ENCODE peak calls at places on chromosomes 11 and 22, in four cellular contexts. One of them, this sample, is unnamed.

GRCh38 chr11:109993786-109994185 is 99.4 kb upstream of the ZC3H12C start:
- DNase-seq in cardiac fibroblast: peak
- DNase-seq in mesothelial cell of epicardium: no peak
- DNase-seq in MM.1S: no peak
- DNase-seq in this sample: no peak

GRCh38 chr11:117438371-117439000 is 110.8 kb downstream of the CEP164 start:
- DNase-seq in mesothelial cell of epicardium: no peak
- DNase-seq in cardiac fibroblast: peak
- DNase-seq in MM.1S: no peak
- DNase-seq in this sample: no peak

GRCh38 chr11:119920666-119921065 is 191.7 kb upstream of the NECTIN1 start:
- DNase-seq in cardiac fibroblast: no peak
- DNase-seq in MM.1S: no peak
- DNase-seq in mesothelial cell of epicardium: no peak
- DNase-seq in this sample: no peak

GRCh38 chr11:97751405-97751804 is 1269.3 kb upstream of the CNTN5 start:
- DNase-seq in cardiac fibroblast: no peak
- DNase-seq in MM.1S: no peak
- DNase-seq in mesothelial cell of epicardium: no peak
- DNase-seq in this sample: no peak

GRCh38 chr22:30185129-30185528 is 61.4 kb downstream of the LIF start:
- DNase-seq in mesothelial cell of epicardium: no peak
- DNase-seq in cardiac fibroblast: no peak
- DNase-seq in MM.1S: no peak
- DNase-seq in this sample: no peak

GRCh38 chr11:126212089-126212660 is 593 bp downstream of the FAM118B start:
- DNase-seq in MM.1S: no peak
- DNase-seq in cardiac fibroblast: peak
- DNase-seq in mesothelial cell of epicardium: no peak
- DNase-seq in this sample: no peak

GRCh38 chr22:39959640-39960447 is at the start of gene TMA7B:
- DNase-seq in cardiac fibroblast: peak
- DNase-seq in MM.1S: no peak
- DNase-seq in mesothelial cell of epicardium: no peak
- DNase-seq in this sample: peak

GRCh38 chr22:19546680-19547079 is 22.5 kb upstream of the CLDN5 start:
- DNase-seq in MM.1S: no peak
- DNase-seq in mesothelial cell of epicardium: no peak
- DNase-seq in cardiac fibroblast: no peak
- DNase-seq in this sample: no peak

GRCh38 chr11:73576226-73576625 is 21.7 kb downstream of the FAM168A start:
- DNase-seq in MM.1S: no peak
- DNase-seq in cardiac fibroblast: no peak
- DNase-seq in mesothelial cell of epicardium: no peak
- DNase-seq in this sample: no peak

GRCh38 chr11:125423247-125423849 is 72.7 kb downstream of the FEZ1 start:
- DNase-seq in mesothelial cell of epicardium: no peak
- DNase-seq in cardiac fibroblast: no peak
- DNase-seq in MM.1S: peak
- DNase-seq in this sample: no peak

GRCh38 chr11:27497284-27497866 is 9.2 kb downstream of the LIN7C start:
- DNase-seq in cardiac fibroblast: peak
- DNase-seq in MM.1S: peak
- DNase-seq in mesothelial cell of epicardium: no peak
- DNase-seq in this sample: no peak

GRCh38 chr11:111309516-111309915 is 11.2 kb downstream of the POU2AF3 start:
- DNase-seq in cardiac fibroblast: no peak
- DNase-seq in mesothelial cell of epicardium: no peak
- DNase-seq in MM.1S: no peak
- DNase-seq in this sample: no peak

GRCh38 chr11:1338201-1339065 is 29.0 kb upstream of the TOLLIP start:
- DNase-seq in cardiac fibroblast: no peak
- DNase-seq in mesothelial cell of epicardium: peak
- DNase-seq in MM.1S: no peak
- DNase-seq in this sample: no peak

GRCh38 chr11:204587-205109 is 2.6 kb downstream of the BET1L start:
- DNase-seq in cardiac fibroblast: no peak
- DNase-seq in MM.1S: no peak
- DNase-seq in mesothelial cell of epicardium: peak
- DNase-seq in this sample: no peak

GRCh38 chr11:131688056-131688693 is 317.8 kb downstream of the NTM start:
- DNase-seq in MM.1S: peak
- DNase-seq in cardiac fibroblast: peak
- DNase-seq in mesothelial cell of epicardium: peak
- DNase-seq in this sample: no peak

GRCh38 chr11:57425565-57426438 is 1.1 kb downstream of the SLC43A3 start:
- DNase-seq in cardiac fibroblast: peak
- DNase-seq in MM.1S: no peak
- DNase-seq in mesothelial cell of epicardium: no peak
- DNase-seq in this sample: no peak

GRCh38 chr22:29737251-29738117 is 17.7 kb downstream of the CABP7 start:
- DNase-seq in mesothelial cell of epicardium: no peak
- DNase-seq in MM.1S: no peak
- DNase-seq in cardiac fibroblast: no peak
- DNase-seq in this sample: no peak

GRCh38 chr11:112588252-112588668 is 327.6 kb upstream of the PLET1 start:
- DNase-seq in mesothelial cell of epicardium: no peak
- DNase-seq in cardiac fibroblast: peak
- DNase-seq in MM.1S: peak
- DNase-seq in this sample: peak

GRCh38 chr11:67372993-67373915 is at the start of gene CLCF1:
- DNase-seq in mesothelial cell of epicardium: peak
- DNase-seq in MM.1S: peak
- DNase-seq in cardiac fibroblast: peak
- DNase-seq in this sample: peak

GRCh38 chr11:134342572-134343340 is 11.0 kb downstream of the GLB1L2 start:
- DNase-seq in mesothelial cell of epicardium: no peak
- DNase-seq in MM.1S: no peak
- DNase-seq in cardiac fibroblast: no peak
- DNase-seq in this sample: no peak

GRCh38 chr11:50170115-50170514 is 137.4 kb downstream of the OR4C45 start:
- DNase-seq in cardiac fibroblast: no peak
- DNase-seq in MM.1S: no peak
- DNase-seq in mesothelial cell of epicardium: no peak
- DNase-seq in this sample: no peak

DNA sequence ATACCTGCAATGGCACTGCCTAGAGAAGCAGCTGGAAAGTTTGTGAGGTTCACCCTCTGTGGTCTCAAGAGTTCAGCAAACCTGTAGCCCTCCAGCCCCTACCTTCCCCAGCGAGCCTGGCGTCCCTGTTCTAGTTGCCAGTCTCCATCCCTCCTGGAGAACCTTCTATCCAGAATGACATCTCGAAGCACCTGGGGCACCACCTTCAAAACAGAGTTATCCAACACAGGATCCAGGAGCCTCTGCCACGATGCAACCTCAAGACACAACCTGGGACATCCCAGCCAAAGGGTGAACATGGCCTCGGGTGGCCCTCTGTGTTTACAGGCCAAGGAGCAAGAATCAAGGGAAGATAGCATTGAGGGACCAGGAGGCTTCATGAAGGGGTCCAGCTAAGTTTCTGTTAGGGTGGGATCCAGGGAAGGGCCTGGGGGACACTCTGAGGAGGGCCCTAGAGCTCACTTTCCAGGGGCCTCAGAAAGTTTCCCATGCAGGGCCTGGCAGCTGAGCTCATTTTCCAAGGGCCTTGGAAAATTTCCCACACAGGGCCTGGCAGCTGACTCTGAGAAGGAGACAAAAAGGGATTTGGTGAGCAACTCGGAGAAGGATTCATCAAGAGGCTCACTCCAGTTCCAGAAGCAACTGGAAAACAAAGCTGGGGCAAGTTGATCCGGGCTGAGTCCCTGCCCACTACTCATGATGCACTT is 36.9 kb upstream of the SYT13 start:
- DNase-seq in MM.1S: no peak
- DNase-seq in mesothelial cell of epicardium: no peak
- DNase-seq in cardiac fibroblast: no peak
- DNase-seq in this sample: no peak
- TF ChIP-seq CTCF in MM.1S: no peak
- TF ChIP-seq CTCF in mesothelial cell of epicardium: no peak
- TF ChIP-seq CTCF in cardiac fibroblast: no peak
- TF ChIP-seq CTCF in this sample: no peak

DNA sequence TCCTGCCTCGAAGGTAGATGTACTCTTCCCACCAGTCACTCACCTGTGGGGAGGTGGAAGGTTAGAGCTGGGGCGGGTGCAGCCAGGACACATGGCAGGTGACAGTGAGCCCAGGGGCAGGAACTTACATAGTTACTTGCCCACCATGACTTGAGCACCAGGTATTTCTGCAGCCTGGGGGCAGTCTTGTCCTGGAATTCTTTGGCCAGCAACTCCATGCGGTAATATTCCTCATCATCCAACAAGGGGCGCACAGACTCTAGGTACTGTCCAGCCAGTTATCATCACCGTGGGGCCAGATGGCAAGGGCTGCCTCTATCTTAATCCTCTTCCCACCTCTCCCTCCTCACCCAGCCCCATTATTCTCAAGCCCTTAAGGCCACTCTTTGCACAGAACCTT is 2.2 kb downstream of the CPT1B start:
- DNase-seq in MM.1S: no peak
- DNase-seq in mesothelial cell of epicardium: no peak
- DNase-seq in cardiac fibroblast: peak
- DNase-seq in this sample: no peak
- TF ChIP-seq CTCF in MM.1S: no peak
- TF ChIP-seq CTCF in mesothelial cell of epicardium: no peak
- TF ChIP-seq CTCF in cardiac fibroblast: peak
- TF ChIP-seq CTCF in this sample: no peak

GRCh38 chr11:46914910-46915309 is 3.4 kb downstream of the LRP4 start:
- DNase-seq in MM.1S: no peak
- DNase-seq in mesothelial cell of epicardium: no peak
- DNase-seq in cardiac fibroblast: no peak
- DNase-seq in this sample: no peak

GRCh38 chr11:46917109-46918086 is 952 bp downstream of the LRP4 start:
- DNase-seq in cardiac fibroblast: no peak
- DNase-seq in MM.1S: no peak
- DNase-seq in mesothelial cell of epicardium: no peak
- DNase-seq in this sample: no peak

GRCh38 chr11:46916251-46916650 is 2.1 kb downstream of the LRP4 start:
- DNase-seq in MM.1S: no peak
- DNase-seq in cardiac fibroblast: peak
- DNase-seq in mesothelial cell of epicardium: no peak
- DNase-seq in this sample: no peak

GRCh38 chr11:46918087-46918751 is at the start of gene LRP4:
- DNase-seq in MM.1S: peak
- DNase-seq in mesothelial cell of epicardium: peak
- DNase-seq in cardiac fibroblast: no peak
- DNase-seq in this sample: no peak

GRCh38 chr11:46916669-46917108 is 1.7 kb downstream of the LRP4 start:
- DNase-seq in mesothelial cell of epicardium: peak
- DNase-seq in cardiac fibroblast: peak
- DNase-seq in MM.1S: no peak
- DNase-seq in this sample: no peak
- TF ChIP-seq CTCF in mesothelial cell of epicardium: no peak
- TF ChIP-seq CTCF in cardiac fibroblast: peak
- TF ChIP-seq CTCF in MM.1S: no peak
- TF ChIP-seq CTCF in this sample: peak

GRCh38 chr22:38518620-38519019 is 12.5 kb upstream of the DDX17 start:
- DNase-seq in MM.1S: no peak
- DNase-seq in cardiac fibroblast: no peak
- DNase-seq in mesothelial cell of epicardium: no peak
- DNase-seq in this sample: no peak

GRCh38 chr22:38513063-38513462 is 7.0 kb upstream of the DDX17 start:
- DNase-seq in cardiac fibroblast: no peak
- DNase-seq in mesothelial cell of epicardium: no peak
- DNase-seq in MM.1S: peak
- DNase-seq in this sample: no peak
- TF ChIP-seq CTCF in cardiac fibroblast: no peak
- TF ChIP-seq CTCF in mesothelial cell of epicardium: no peak
- TF ChIP-seq CTCF in MM.1S: peak
- TF ChIP-seq CTCF in this sample: no peak

GRCh38 chr11:2892215-2893020 is 6.8 kb upstream of the CDKN1C start:
- DNase-seq in cardiac fibroblast: peak
- DNase-seq in mesothelial cell of epicardium: peak
- DNase-seq in MM.1S: peak
- DNase-seq in this sample: peak

GRCh38 chr11:2890466-2891241 is 5.1 kb upstream of the CDKN1C start:
- DNase-seq in mesothelial cell of epicardium: no peak
- DNase-seq in cardiac fibroblast: peak
- DNase-seq in MM.1S: no peak
- DNase-seq in this sample: peak

GRCh38 chr11:2891901-2892214 is 6.3 kb upstream of the CDKN1C start:
- DNase-seq in MM.1S: no peak
- DNase-seq in mesothelial cell of epicardium: no peak
- DNase-seq in cardiac fibroblast: no peak
- DNase-seq in this sample: no peak

GRCh38 chr11:2889399-2890273 is 4.1 kb upstream of the CDKN1C start:
- DNase-seq in cardiac fibroblast: no peak
- DNase-seq in MM.1S: no peak
- DNase-seq in mesothelial cell of epicardium: no peak
- DNase-seq in this sample: peak

DNA sequence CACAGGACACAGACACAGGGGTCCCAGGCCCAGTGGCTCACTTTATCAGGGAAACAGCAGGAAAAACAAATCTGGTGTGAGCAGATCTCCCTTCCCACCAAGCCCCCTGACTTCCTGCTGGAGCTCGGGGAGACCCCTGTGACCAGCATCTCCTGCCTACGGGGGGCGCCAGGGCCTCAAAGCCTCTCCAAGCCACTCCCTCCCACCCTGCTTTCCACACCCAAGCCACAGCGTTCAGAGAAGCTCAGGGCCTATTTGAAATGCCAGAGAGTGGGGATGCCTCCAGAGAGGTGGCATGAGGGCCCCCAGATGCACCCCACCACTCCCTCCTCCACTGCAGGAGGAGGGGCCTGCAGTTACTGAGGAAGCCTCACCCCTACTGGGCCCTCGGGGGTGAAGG is 5.7 kb upstream of the CDKN1C start:
- DNase-seq in cardiac fibroblast: no peak
- DNase-seq in MM.1S: no peak
- DNase-seq in mesothelial cell of epicardium: no peak
- DNase-seq in this sample: no peak
- TF ChIP-seq CTCF in cardiac fibroblast: no peak
- TF ChIP-seq CTCF in MM.1S: no peak
- TF ChIP-seq CTCF in mesothelial cell of epicardium: no peak
- TF ChIP-seq CTCF in this sample: no peak

GRCh38 chr11:81207421-81208054 is 1526.1 kb downstream of the FAM181B start:
- DNase-seq in MM.1S: no peak
- DNase-seq in cardiac fibroblast: no peak
- DNase-seq in mesothelial cell of epicardium: no peak
- DNase-seq in this sample: no peak

GRCh38 chr11:81203876-81204275 is 1529.8 kb downstream of the FAM181B start:
- DNase-seq in cardiac fibroblast: no peak
- DNase-seq in MM.1S: no peak
- DNase-seq in mesothelial cell of epicardium: no peak
- DNase-seq in this sample: no peak
- TF ChIP-seq CTCF in cardiac fibroblast: no peak
- TF ChIP-seq CTCF in MM.1S: no peak
- TF ChIP-seq CTCF in mesothelial cell of epicardium: no peak
- TF ChIP-seq CTCF in this sample: no peak

This sample was measured in CD14-positive monocyte.